ENCODE peak calls at places on chromosomes 1 and 21, in four cellular contexts. I is GM19239, W is activated T-cell treated with anti-CD3 and anti-CD28 coated beads for 4 hours, C is caudate nucleus. U is an unnamed sample.

GRCh38 chr1:190477687-190478192 is at the start of gene BRINP3:
- DNase-seq in C (no peak), W (no peak), I (no peak), U (no peak)

GRCh38 chr21:35138665-35139381 is 89.7 kb upstream of the RUNX1 start:
- DNase-seq in I (no peak), C (no peak), W (peak), U (no peak)

GRCh38 chr1:55931272-55931940 is 648.0 kb downstream of the PLPP3 start:
- DNase-seq in I (no peak), W (no peak), C (no peak), U (no peak)

GRCh38 chr1:65958561-65959350 is 166.1 kb downstream of the PDE4B start:
- DNase-seq in C (no peak), W (no peak), I (peak), U (no peak)

GRCh38 chr1:59272507-59272906 is 24.4 kb upstream of the FGGY start:
- DNase-seq in W (no peak), I (no peak), C (no peak), U (no peak)

GRCh38 chr1:112395261-112395831 is 668 bp upstream of the CTTNBP2NL start:
- DNase-seq in I (no peak), W (no peak), C (no peak), U (no peak)

GRCh38 chr1:68808351-68808750 is 311.5 kb upstream of the DEPDC1 start:
- DNase-seq in C (no peak), W (no peak), I (no peak), U (peak)

GRCh38 chr1:234823191-234824176 is 213.5 kb upstream of the IRF2BP2 start:
- DNase-seq in W (no peak), C (no peak), I (no peak), U (no peak)

GRCh38 chr1:107196973-107197562 is 56.2 kb downstream of the NTNG1 start:
- DNase-seq in W (no peak), C (no peak), I (peak), U (no peak)

GRCh38 chr1:241475688-241476087 is 43.9 kb downstream of the FH start:
- DNase-seq in C (no peak), I (no peak), W (no peak), U (no peak)

GRCh38 chr1:174158767-174159252 is 510 bp upstream of the RABGAP1L start:
- DNase-seq in I (no peak), C (no peak), W (no peak), U (no peak)

GRCh38 chr1:97038410-97038809 is 316.8 kb downstream of the PTBP2 start:
- DNase-seq in I (no peak), W (no peak), C (no peak), U (no peak)